ENCODE peak calls at places on chromosome 11, in five cellular contexts. One of them, this sample, is unnamed.

GRCh38 chr11:30454108-30454507 is 131.2 kb downstream of the ARL14EP start:
- DNase-seq in spleen: no peak
- DNase-seq in GM23248: no peak
- DNase-seq in psoas muscle: no peak
- DNase-seq in fibroblast of lung: no peak
- DNase-seq in this sample: no peak

GRCh38 chr11:69654660-69655478 is 13.9 kb downstream of the CCND1 start:
- DNase-seq in spleen: no peak
- DNase-seq in GM23248: peak; percentile 70
- DNase-seq in psoas muscle: peak; percentile 38
- DNase-seq in fibroblast of lung: peak; percentile 49
- DNase-seq in this sample: peak; percentile 57

GRCh38 chr11:71998649-71999310 is at the start of gene IL18BP:
- DNase-seq in spleen: peak; percentile 90
- DNase-seq in GM23248: no peak
- DNase-seq in psoas muscle: no peak
- DNase-seq in fibroblast of lung: no peak
- DNase-seq in this sample: peak; percentile 68

GRCh38 chr11:93285430-93285829 is 45.1 kb upstream of the DEUP1 start:
- DNase-seq in spleen: no peak
- DNase-seq in GM23248: no peak
- DNase-seq in psoas muscle: no peak
- DNase-seq in fibroblast of lung: no peak
- DNase-seq in this sample: no peak

GRCh38 chr11:45815747-45816146 is 10.8 kb downstream of the SLC35C1 start:
- DNase-seq in spleen: peak; percentile 11
- DNase-seq in GM23248: peak; percentile 46
- DNase-seq in psoas muscle: no peak
- DNase-seq in fibroblast of lung: no peak
- DNase-seq in this sample: peak; percentile 18

GRCh38 chr11:115220423-115220822 is 283.8 kb downstream of the CADM1 start:
- DNase-seq in spleen: no peak
- DNase-seq in GM23248: no peak
- DNase-seq in psoas muscle: no peak
- DNase-seq in fibroblast of lung: no peak
- DNase-seq in this sample: no peak

GRCh38 chr11:76695133-76695532 is 24.6 kb upstream of the LRRC32 start:
- DNase-seq in spleen: no peak
- DNase-seq in GM23248: no peak
- DNase-seq in psoas muscle: no peak
- DNase-seq in fibroblast of lung: no peak
- DNase-seq in this sample: no peak

GRCh38 chr11:117748771-117749540 is 48.1 kb downstream of the DSCAML1 start:
- DNase-seq in spleen: peak; percentile 53
- DNase-seq in GM23248: no peak
- DNase-seq in psoas muscle: no peak
- DNase-seq in fibroblast of lung: no peak
- DNase-seq in this sample: peak; percentile 33

GRCh38 chr11:75276696-75277095 is 36.1 kb downstream of the TPBGL start:
- DNase-seq in spleen: peak; percentile 47
- DNase-seq in GM23248: no peak
- DNase-seq in psoas muscle: no peak
- DNase-seq in fibroblast of lung: no peak
- DNase-seq in this sample: peak; percentile 52

GRCh38 chr11:35680506-35680905 is 17.9 kb downstream of the TRIM44 start:
- DNase-seq in spleen: no peak
- DNase-seq in GM23248: no peak
- DNase-seq in psoas muscle: no peak
- DNase-seq in fibroblast of lung: no peak
- DNase-seq in this sample: no peak

GRCh38 chr11:29844701-29845379 is 172.0 kb downstream of the KCNA4 start:
- DNase-seq in spleen: no peak
- DNase-seq in GM23248: no peak
- DNase-seq in psoas muscle: no peak
- DNase-seq in fibroblast of lung: no peak
- DNase-seq in this sample: no peak

GRCh38 chr11:73577496-73577917 is 20.4 kb downstream of the FAM168A start:
- DNase-seq in spleen: no peak
- DNase-seq in GM23248: peak; percentile 63
- DNase-seq in psoas muscle: no peak
- DNase-seq in fibroblast of lung: peak; percentile 40
- DNase-seq in this sample: no peak

GRCh38 chr11:63870351-63871197 is 31.7 kb downstream of the MARK2 start:
- DNase-seq in spleen: no peak
- DNase-seq in GM23248: peak; percentile 36
- DNase-seq in psoas muscle: no peak
- DNase-seq in fibroblast of lung: no peak
- DNase-seq in this sample: no peak
- H3K4me1 ChIP-seq in spleen: peaks cover 90% of the 10 kb centered on the region
- H3K4me1 ChIP-seq in GM23248: peaks cover 34% of the 10 kb centered on the region
- H3K4me1 ChIP-seq in psoas muscle: peaks cover 68% of the 10 kb centered on the region
- H3K4me1 ChIP-seq in fibroblast of lung: peaks cover 17% of the 10 kb centered on the region
- H3K4me1 ChIP-seq in this sample: peaks cover 84% of the 10 kb centered on the region

DNA sequence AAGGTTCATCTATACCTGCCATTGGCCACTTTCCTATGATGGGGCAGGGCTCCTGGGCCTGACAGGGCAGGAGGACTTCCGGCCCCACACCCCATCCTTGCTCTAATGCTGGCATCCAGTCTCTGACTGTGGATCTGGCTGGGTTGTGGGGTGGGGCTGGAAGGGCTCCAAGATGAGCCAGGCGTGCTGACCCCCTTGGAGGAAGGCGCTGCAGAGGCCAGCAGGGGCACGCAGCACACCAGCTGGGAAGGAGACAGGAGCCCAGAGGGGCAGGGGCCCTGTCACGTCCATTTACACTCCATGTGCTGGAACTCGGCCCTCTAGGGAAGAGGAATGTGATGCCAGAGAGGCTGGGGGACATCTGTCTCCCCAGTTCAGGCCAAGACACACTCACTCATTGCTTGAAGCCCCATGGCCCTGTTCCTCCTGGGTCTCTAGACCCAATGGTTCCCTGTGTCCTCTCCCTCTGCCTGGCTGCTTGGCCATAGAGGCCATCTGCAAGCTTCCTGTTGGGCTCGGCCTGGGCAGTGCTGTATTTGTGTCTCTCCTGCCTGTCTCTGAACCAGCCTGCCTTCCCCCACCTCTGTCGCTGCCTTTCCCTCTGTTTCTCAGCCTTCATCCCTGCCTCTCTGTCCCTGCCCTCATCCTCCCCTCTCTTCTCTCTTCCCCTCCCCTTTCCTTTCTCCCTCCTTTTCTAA is 67.5 kb upstream of the NECTIN1 start:
- DNase-seq in spleen: peak; percentile 61
- DNase-seq in GM23248: no peak
- DNase-seq in psoas muscle: no peak
- DNase-seq in fibroblast of lung: no peak
- DNase-seq in this sample: no peak
- H3K4me1 ChIP-seq in spleen: no peaks in the 10 kb centered on the region
- H3K4me1 ChIP-seq in GM23248: peaks cover 38% of the 10 kb centered on the region
- H3K4me1 ChIP-seq in psoas muscle: no peaks in the 10 kb centered on the region
- H3K4me1 ChIP-seq in fibroblast of lung: no peaks in the 10 kb centered on the region
- H3K4me1 ChIP-seq in this sample: no peaks in the 10 kb centered on the region

DNA sequence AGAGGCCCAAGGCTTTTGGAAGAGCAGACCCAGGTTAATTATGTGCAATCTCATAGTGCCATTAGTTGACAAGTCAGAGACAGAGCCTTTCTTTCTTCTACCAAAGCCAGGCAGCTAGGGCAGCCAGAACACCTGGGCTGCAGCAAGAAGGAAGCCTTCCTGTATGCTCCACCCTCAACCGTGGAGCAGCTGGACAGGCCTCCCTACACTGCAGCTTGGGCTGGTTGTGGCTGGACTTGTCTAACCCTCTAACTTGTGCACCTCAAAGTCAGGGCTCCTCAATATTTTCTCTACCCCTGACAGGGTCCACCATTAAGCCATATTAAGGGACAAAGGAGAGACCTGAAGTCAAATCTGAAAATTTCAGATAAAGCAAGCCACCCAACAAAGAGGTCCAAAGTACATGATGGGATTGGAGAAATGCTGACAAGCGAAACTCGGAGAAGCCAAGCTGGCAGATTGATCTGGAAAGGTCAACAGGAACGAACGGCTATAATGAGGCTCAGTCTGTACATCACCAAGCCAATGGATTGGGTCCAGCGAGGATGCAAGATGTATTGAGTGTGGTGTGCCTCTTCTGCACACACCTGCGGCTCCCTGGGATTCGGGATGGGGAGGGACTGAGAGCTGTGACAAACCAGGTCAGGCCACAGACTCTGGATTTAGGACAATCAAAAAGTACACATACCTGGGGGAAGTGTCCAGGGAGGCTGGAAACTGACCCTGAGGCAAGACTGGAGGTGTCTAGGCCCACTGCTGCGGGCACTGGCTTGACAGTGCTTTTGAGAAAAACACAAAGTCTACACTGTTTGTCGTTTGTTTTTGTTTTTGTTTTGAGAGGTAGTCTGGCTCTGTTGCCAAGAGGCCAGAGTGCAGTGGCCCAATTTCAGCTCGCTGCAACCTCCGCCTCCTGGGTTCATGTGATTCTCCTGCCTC is 11.7 kb upstream of the SLC43A3 start:
- DNase-seq in spleen: no peak
- DNase-seq in GM23248: no peak
- DNase-seq in psoas muscle: no peak
- DNase-seq in fibroblast of lung: no peak
- DNase-seq in this sample: no peak
- H3K4me1 ChIP-seq in spleen: no peaks in the 10 kb centered on the region
- H3K4me1 ChIP-seq in GM23248: peaks cover 16% of the 10 kb centered on the region
- H3K4me1 ChIP-seq in psoas muscle: no peaks in the 10 kb centered on the region
- H3K4me1 ChIP-seq in fibroblast of lung: peaks cover 11% of the 10 kb centered on the region
- H3K4me1 ChIP-seq in this sample: no peaks in the 10 kb centered on the region

DNA sequence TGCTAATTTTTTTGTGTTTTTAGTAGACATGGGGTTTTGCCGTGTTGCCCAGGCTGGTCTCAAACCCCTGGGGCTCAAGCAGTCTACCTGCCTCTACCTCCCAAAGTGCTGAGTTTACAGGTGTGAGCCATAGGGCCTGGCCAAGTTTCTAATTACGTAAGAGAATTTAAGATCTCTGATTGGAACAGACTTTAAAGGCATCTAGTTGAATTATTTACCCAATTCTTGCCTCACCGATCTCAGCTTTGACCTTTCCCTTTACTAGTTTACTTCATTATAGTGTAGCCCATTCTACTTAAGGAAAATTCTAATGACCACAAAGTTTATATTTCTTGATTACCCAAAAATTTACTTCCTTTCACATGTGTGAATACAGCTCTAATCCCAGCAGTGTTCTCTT is 81.6 kb downstream of the YAP1 start:
- DNase-seq in spleen: no peak
- DNase-seq in GM23248: no peak
- DNase-seq in psoas muscle: no peak
- DNase-seq in fibroblast of lung: peak; percentile 59
- DNase-seq in this sample: no peak
- H3K4me1 ChIP-seq in spleen: no peaks in the 10 kb centered on the region
- H3K4me1 ChIP-seq in GM23248: peaks cover 42% of the 10 kb centered on the region
- H3K4me1 ChIP-seq in psoas muscle: peaks cover 18% of the 10 kb centered on the region
- H3K4me1 ChIP-seq in fibroblast of lung: peaks cover 7% of the 10 kb centered on the region
- H3K4me1 ChIP-seq in this sample: peaks cover 20% of the 10 kb centered on the region

This sample was measured in sigmoid colon.